ENCODE peak calls at places on chromosomes 12 and 14, in five cellular contexts. Y is stimulated activated CD8-positive, alpha-beta memory T cell treated with anti-CD3 and anti-CD28 coated beads, Interleukin-4, amount 100 ng/mL, for 24 hours; R is CD8-positive, alpha-beta memory T cell; M is kidney glomerular epithelial cell; G is T-helper 1 cell. W is an unnamed sample.

GRCh38 chr14:74591899-74592298 is 20.1 kb downstream of the LTBP2 start:
- DNase-seq in Y (no peak), R (no peak), M (no peak), G (no peak), W (no peak)

GRCh38 chr12:127240249-127240929 is 1026.6 kb upstream of the TMEM132C start:
- DNase-seq in Y (no peak), R (no peak), M (no peak), G (no peak), W (no peak)

GRCh38 chr12:122840580-122841513 is 5.6 kb downstream of the HIP1R start:
- DNase-seq in Y (no peak), R (no peak), M (no peak), G (no peak), W (no peak)

GRCh38 chr12:115199831-115200230 is 515.9 kb upstream of the TBX3 start:
- DNase-seq in Y (no peak), R (no peak), M (no peak), G (no peak), W (no peak)

GRCh38 chr12:124607681-124608425 is 40.4 kb upstream of the NCOR2 start:
- DNase-seq in Y (no peak), R (no peak), M (peak), G (no peak), W (no peak)

GRCh38 chr14:101853455-101854018 is 92.0 kb downstream of the PPP2R5C start:
- DNase-seq in Y (no peak), R (no peak), M (no peak), G (no peak), W (no peak)

GRCh38 chr12:47547077-47547476 is 158.8 kb downstream of the RPAP3 start:
- DNase-seq in Y (no peak), R (no peak), M (peak), G (no peak), W (no peak)

GRCh38 chr12:27552235-27552634 is 28.2 kb downstream of the PPFIBP1 start:
- DNase-seq in Y (no peak), R (no peak), M (no peak), G (no peak), W (no peak)

GRCh38 chr12:2593045-2593444 is 201.7 kb upstream of the FKBP4 start:
- DNase-seq in Y (no peak), R (no peak), M (no peak), G (no peak), W (no peak)

GRCh38 chr14:75242546-75243273 is 35.9 kb upstream of the FOS start:
- DNase-seq in Y (no peak), R (no peak), M (no peak), G (no peak), W (no peak)

GRCh38 chr14:76872796-76873432 is 46.7 kb downstream of the LRRC74A start:
- DNase-seq in Y (peak), R (peak), M (peak), G (peak), W (peak)

GRCh38 chr12:29516431-29516875 is 19.0 kb upstream of the OVCH1 start:
- DNase-seq in Y (no peak), R (no peak), M (no peak), G (no peak), W (no peak)

GRCh38 chr12:53811606-53812005 is 59.8 kb upstream of the CISTR start:
- DNase-seq in Y (no peak), R (no peak), M (no peak), G (no peak), W (no peak)

GRCh38 chr12:124411953-124412645 is 117.2 kb downstream of the RFLNA start:
- DNase-seq in Y (no peak), R (no peak), M (no peak), G (no peak), W (no peak)

GRCh38 chr12:52501490-52501889 is 8.4 kb upstream of the KRT6A start:
- DNase-seq in Y (no peak), R (no peak), M (no peak), G (no peak), W (no peak)

GRCh38 chr12:66132408-66132807 is 1.9 kb upstream of the LLPH start:
- DNase-seq in Y (no peak), R (no peak), M (peak), G (no peak), W (no peak)

GRCh38 chr12:47577213-47577612 is 128.6 kb downstream of the RPAP3 start:
- DNase-seq in Y (no peak), R (no peak), M (no peak), G (no peak), W (no peak)

GRCh38 chr12:24551368-24551767 is 397.5 kb downstream of the BCAT1 start:
- DNase-seq in Y (no peak), R (no peak), M (no peak), G (no peak), W (no peak)